ENCODE peak calls at places on chromosomes 12 and 14, in eight cellular contexts. One of them, this sample, is unnamed.

GRCh38 chr14:68598621-68599447 is 194.0 kb downstream of the ZFP36L1 start:
- DNase-seq in right lobe of liver: peak
- DNase-seq in GM12865: no peak
- DNase-seq in body of pancreas: peak
- DNase-seq in ovary: peak
- DNase-seq in heart right ventricle: peak
- DNase-seq in IMR-90: peak
- DNase-seq in OCI-LY7: no peak
- DNase-seq in this sample: no peak

GRCh38 chr12:3912863-3913262 is 39.7 kb upstream of the PARP11 start:
- DNase-seq in OCI-LY7: no peak
- DNase-seq in right lobe of liver: no peak
- DNase-seq in IMR-90: no peak
- DNase-seq in heart right ventricle: no peak
- DNase-seq in ovary: no peak
- DNase-seq in body of pancreas: no peak
- DNase-seq in GM12865: no peak
- DNase-seq in this sample: no peak

GRCh38 chr14:102080183-102081080 is 6.4 kb downstream of the HSP90AA1 start:
- DNase-seq in ovary: no peak
- DNase-seq in right lobe of liver: no peak
- DNase-seq in body of pancreas: no peak
- DNase-seq in heart right ventricle: no peak
- DNase-seq in GM12865: no peak
- DNase-seq in IMR-90: no peak
- DNase-seq in OCI-LY7: no peak
- DNase-seq in this sample: no peak

GRCh38 chr14:70873627-70874026 is 33.6 kb upstream of the PCNX1 start:
- DNase-seq in OCI-LY7: peak
- DNase-seq in heart right ventricle: no peak
- DNase-seq in body of pancreas: no peak
- DNase-seq in GM12865: peak
- DNase-seq in IMR-90: no peak
- DNase-seq in ovary: no peak
- DNase-seq in right lobe of liver: no peak
- DNase-seq in this sample: peak

GRCh38 chr14:103008768-103009342 is 48.5 kb downstream of the CDC42BPB start:
- DNase-seq in right lobe of liver: no peak
- DNase-seq in ovary: no peak
- DNase-seq in body of pancreas: no peak
- DNase-seq in OCI-LY7: no peak
- DNase-seq in heart right ventricle: no peak
- DNase-seq in IMR-90: peak
- DNase-seq in GM12865: no peak
- DNase-seq in this sample: no peak

GRCh38 chr14:64008016-64008415 is 155.2 kb downstream of the SYNE2 start:
- DNase-seq in GM12865: no peak
- DNase-seq in heart right ventricle: no peak
- DNase-seq in IMR-90: no peak
- DNase-seq in ovary: no peak
- DNase-seq in OCI-LY7: no peak
- DNase-seq in body of pancreas: no peak
- DNase-seq in right lobe of liver: no peak
- DNase-seq in this sample: no peak

GRCh38 chr14:49581961-49582210 is 4.3 kb downstream of the RPS29 start:
- DNase-seq in right lobe of liver: no peak
- DNase-seq in heart right ventricle: no peak
- DNase-seq in GM12865: no peak
- DNase-seq in ovary: no peak
- DNase-seq in body of pancreas: no peak
- DNase-seq in IMR-90: no peak
- DNase-seq in OCI-LY7: no peak
- DNase-seq in this sample: no peak

GRCh38 chr12:109608270-109608669 is 34.7 kb downstream of the MVK start:
- DNase-seq in IMR-90: no peak
- DNase-seq in right lobe of liver: no peak
- DNase-seq in body of pancreas: no peak
- DNase-seq in heart right ventricle: no peak
- DNase-seq in GM12865: no peak
- DNase-seq in ovary: no peak
- DNase-seq in OCI-LY7: no peak
- DNase-seq in this sample: no peak

GRCh38 chr14:68987653-68988036 is 8.5 kb upstream of the ACTN1 start:
- DNase-seq in right lobe of liver: no peak
- DNase-seq in GM12865: peak
- DNase-seq in OCI-LY7: no peak
- DNase-seq in body of pancreas: no peak
- DNase-seq in ovary: no peak
- DNase-seq in heart right ventricle: no peak
- DNase-seq in IMR-90: no peak
- DNase-seq in this sample: no peak

GRCh38 chr14:105433161-105433605 is 13.6 kb downstream of the MTA1 start:
- DNase-seq in right lobe of liver: no peak
- DNase-seq in IMR-90: no peak
- DNase-seq in body of pancreas: no peak
- DNase-seq in OCI-LY7: no peak
- DNase-seq in heart right ventricle: no peak
- DNase-seq in GM12865: no peak
- DNase-seq in ovary: no peak
- DNase-seq in this sample: no peak

GRCh38 chr12:124586756-124587155 is 19.3 kb upstream of the NCOR2 start:
- DNase-seq in GM12865: no peak
- DNase-seq in IMR-90: no peak
- DNase-seq in heart right ventricle: no peak
- DNase-seq in body of pancreas: no peak
- DNase-seq in ovary: no peak
- DNase-seq in right lobe of liver: no peak
- DNase-seq in OCI-LY7: no peak
- DNase-seq in this sample: no peak

GRCh38 chr14:35159742-35160409 is 37.5 kb downstream of the PRORP start:
- DNase-seq in GM12865: peak
- DNase-seq in IMR-90: peak
- DNase-seq in ovary: no peak
- DNase-seq in body of pancreas: no peak
- DNase-seq in right lobe of liver: no peak
- DNase-seq in OCI-LY7: no peak
- DNase-seq in heart right ventricle: no peak
- DNase-seq in this sample: no peak

GRCh38 chr14:100391777-100392176 is 68.6 kb downstream of the SLC25A47 start:
- DNase-seq in heart right ventricle: no peak
- DNase-seq in ovary: no peak
- DNase-seq in IMR-90: peak
- DNase-seq in body of pancreas: no peak
- DNase-seq in GM12865: no peak
- DNase-seq in right lobe of liver: no peak
- DNase-seq in OCI-LY7: no peak
- DNase-seq in this sample: no peak

GRCh38 chr12:106246891-106247730 is 709 bp downstream of the CKAP4 start:
- DNase-seq in body of pancreas: peak
- DNase-seq in IMR-90: peak
- DNase-seq in OCI-LY7: peak
- DNase-seq in ovary: peak
- DNase-seq in GM12865: peak
- DNase-seq in right lobe of liver: peak
- DNase-seq in heart right ventricle: peak
- DNase-seq in this sample: peak

GRCh38 chr12:51549637-51550036 is 41.4 kb upstream of the SCN8A start:
- DNase-seq in ovary: no peak
- DNase-seq in IMR-90: peak
- DNase-seq in OCI-LY7: no peak
- DNase-seq in GM12865: no peak
- DNase-seq in body of pancreas: no peak
- DNase-seq in heart right ventricle: no peak
- DNase-seq in right lobe of liver: no peak
- DNase-seq in this sample: no peak

GRCh38 chr12:106369624-106370346 is 12.2 kb downstream of the POLR3B start:
- DNase-seq in heart right ventricle: no peak
- DNase-seq in body of pancreas: no peak
- DNase-seq in IMR-90: peak
- DNase-seq in OCI-LY7: no peak
- DNase-seq in GM12865: no peak
- DNase-seq in ovary: no peak
- DNase-seq in right lobe of liver: no peak
- DNase-seq in this sample: no peak

GRCh38 chr14:23562822-23563472 is 4.6 kb downstream of the AP1G2 start:
- DNase-seq in OCI-LY7: peak
- DNase-seq in GM12865: peak
- DNase-seq in right lobe of liver: no peak
- DNase-seq in IMR-90: peak
- DNase-seq in ovary: no peak
- DNase-seq in heart right ventricle: no peak
- DNase-seq in body of pancreas: peak
- DNase-seq in this sample: peak

GRCh38 chr12:72570601-72571000 is 298.4 kb downstream of the TRHDE start:
- DNase-seq in heart right ventricle: no peak
- DNase-seq in body of pancreas: no peak
- DNase-seq in ovary: no peak
- DNase-seq in GM12865: peak
- DNase-seq in IMR-90: no peak
- DNase-seq in OCI-LY7: peak
- DNase-seq in right lobe of liver: no peak
- DNase-seq in this sample: no peak

GRCh38 chr12:121789233-121789781 is 4.2 kb downstream of the RHOF start:
- DNase-seq in ovary: no peak
- DNase-seq in right lobe of liver: peak
- DNase-seq in body of pancreas: no peak
- DNase-seq in GM12865: peak
- DNase-seq in heart right ventricle: no peak
- DNase-seq in IMR-90: no peak
- DNase-seq in OCI-LY7: peak
- DNase-seq in this sample: peak
- TF ChIP-seq CTCF in ovary: no peak
- TF ChIP-seq CTCF in right lobe of liver: no peak
- TF ChIP-seq CTCF in body of pancreas: no peak
- TF ChIP-seq CTCF in GM12865: no peak
- TF ChIP-seq CTCF in heart right ventricle: peak
- TF ChIP-seq CTCF in IMR-90: no peak
- TF ChIP-seq CTCF in OCI-LY7: peak
- TF ChIP-seq CTCF in this sample: no peak

GRCh38 chr12:79275631-79276030 is 411.1 kb downstream of the SYT1 start:
- DNase-seq in ovary: no peak
- DNase-seq in OCI-LY7: no peak
- DNase-seq in heart right ventricle: no peak
- DNase-seq in right lobe of liver: no peak
- DNase-seq in GM12865: no peak
- DNase-seq in body of pancreas: no peak
- DNase-seq in IMR-90: peak
- DNase-seq in this sample: no peak
- TF ChIP-seq CTCF in ovary: no peak
- TF ChIP-seq CTCF in OCI-LY7: no peak
- TF ChIP-seq CTCF in heart right ventricle: no peak
- TF ChIP-seq CTCF in right lobe of liver: no peak
- TF ChIP-seq CTCF in GM12865: no peak
- TF ChIP-seq CTCF in body of pancreas: no peak
- TF ChIP-seq CTCF in IMR-90: no peak
- TF ChIP-seq CTCF in this sample: no peak

DNA sequence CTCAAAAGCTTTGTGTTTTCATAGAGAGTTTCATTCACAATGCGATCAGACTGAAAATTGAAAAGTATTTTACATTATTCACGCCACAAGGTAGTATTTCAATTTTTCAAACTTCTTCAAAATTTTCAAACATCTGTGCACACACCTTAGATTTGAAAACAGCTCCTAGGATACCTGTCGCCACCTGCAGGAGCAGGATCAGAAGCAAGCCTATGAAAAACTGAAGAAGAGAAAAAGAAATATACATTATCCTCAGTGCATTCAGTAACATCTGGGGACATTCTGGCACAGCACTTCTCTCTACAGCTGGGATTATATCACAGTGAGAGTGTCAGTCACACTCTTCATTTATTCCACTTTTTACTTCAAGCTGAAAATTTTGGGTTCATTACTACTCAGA is 19.8 kb downstream of the TSPAN8 start:
- DNase-seq in GM12865: no peak
- DNase-seq in body of pancreas: no peak
- DNase-seq in ovary: no peak
- DNase-seq in right lobe of liver: no peak
- DNase-seq in OCI-LY7: no peak
- DNase-seq in IMR-90: no peak
- DNase-seq in heart right ventricle: no peak
- DNase-seq in this sample: no peak
- TF ChIP-seq CTCF in GM12865: no peak
- TF ChIP-seq CTCF in body of pancreas: no peak
- TF ChIP-seq CTCF in ovary: no peak
- TF ChIP-seq CTCF in right lobe of liver: no peak
- TF ChIP-seq CTCF in OCI-LY7: peak
- TF ChIP-seq CTCF in IMR-90: no peak
- TF ChIP-seq CTCF in heart right ventricle: no peak
- TF ChIP-seq CTCF in this sample: no peak

GRCh38 chr12:693937-694533 is 30.8 kb upstream of the NINJ2 start:
- DNase-seq in right lobe of liver: no peak
- DNase-seq in OCI-LY7: no peak
- DNase-seq in body of pancreas: no peak
- DNase-seq in ovary: no peak
- DNase-seq in IMR-90: no peak
- DNase-seq in heart right ventricle: no peak
- DNase-seq in GM12865: no peak
- DNase-seq in this sample: no peak
- TF ChIP-seq CTCF in right lobe of liver: no peak
- TF ChIP-seq CTCF in OCI-LY7: no peak
- TF ChIP-seq CTCF in body of pancreas: no peak
- TF ChIP-seq CTCF in ovary: no peak
- TF ChIP-seq CTCF in IMR-90: no peak
- TF ChIP-seq CTCF in heart right ventricle: no peak
- TF ChIP-seq CTCF in GM12865: no peak
- TF ChIP-seq CTCF in this sample: no peak

DNA sequence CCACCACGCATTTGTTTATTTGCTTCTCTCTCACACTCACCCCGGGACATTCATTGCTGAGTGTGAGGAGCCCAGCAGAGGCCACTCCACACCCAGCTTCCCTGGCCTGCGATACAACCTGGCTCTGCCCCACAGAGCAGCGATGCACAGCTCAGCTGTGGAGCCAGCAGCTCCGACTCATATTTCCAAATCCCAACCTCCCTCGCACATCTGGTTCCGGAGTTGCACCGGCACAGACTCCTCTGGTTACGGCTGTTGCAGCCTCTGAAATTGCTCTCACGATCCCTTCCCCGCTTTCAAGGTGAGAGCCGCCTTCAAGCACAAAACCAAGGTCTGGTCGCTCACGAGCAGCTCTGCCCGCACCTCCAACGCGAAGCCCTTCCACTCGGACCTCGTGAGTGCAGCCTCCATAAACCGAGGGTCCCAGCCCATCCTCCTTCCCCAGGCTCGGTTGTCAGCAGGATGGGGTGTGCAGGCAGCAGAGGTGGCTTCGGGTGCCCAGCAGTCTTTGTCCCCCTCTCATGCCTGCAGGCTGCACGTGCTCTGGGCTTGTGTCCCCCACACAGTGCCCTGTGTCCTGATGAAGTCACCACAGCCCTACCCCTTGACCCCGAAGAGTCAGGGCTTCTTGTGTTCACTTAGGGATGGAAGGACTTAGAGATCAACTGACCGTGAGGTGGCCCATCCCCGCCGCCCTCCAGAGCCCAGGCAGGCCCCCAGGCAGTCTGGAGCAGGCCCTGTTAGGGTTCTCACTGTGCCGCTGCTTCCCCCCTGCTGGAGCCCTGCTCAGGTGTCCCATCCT is 184.3 kb downstream of the ADGRD1 start:
- DNase-seq in IMR-90: no peak
- DNase-seq in OCI-LY7: no peak
- DNase-seq in GM12865: no peak
- DNase-seq in ovary: peak
- DNase-seq in right lobe of liver: no peak
- DNase-seq in heart right ventricle: no peak
- DNase-seq in body of pancreas: no peak
- DNase-seq in this sample: no peak
- TF ChIP-seq CTCF in IMR-90: no peak
- TF ChIP-seq CTCF in OCI-LY7: no peak
- TF ChIP-seq CTCF in GM12865: no peak
- TF ChIP-seq CTCF in ovary: no peak
- TF ChIP-seq CTCF in right lobe of liver: no peak
- TF ChIP-seq CTCF in heart right ventricle: peak
- TF ChIP-seq CTCF in body of pancreas: no peak
- TF ChIP-seq CTCF in this sample: no peak